ENCODE peak calls at places on chromosomes 4 and X, in five cellular contexts. N is AG09309, M is body of pancreas, Q is SK-N-SH, E is fibroblast of villous mesenchyme. C is an unnamed sample.
A peak's percentile ranks its signal among the peaks of the same experiment; 100 is the strongest.

GRCh38 chrX:105973387-105973739 is 65.2 kb downstream of the SERPINA7 start:
- DNase-seq in E (no peak), Q (no peak), N (no peak), M (no peak), C (no peak)

GRCh38 chrX:10177620-10178019 is 20.8 kb downstream of the CLCN4 start:
- DNase-seq in N (no peak), E (peak; percentile 67), Q (no peak), M (no peak), C (peak; percentile 43)

GRCh38 chr4:153008578-153009199 is 72.6 kb downstream of the FHDC1 start:
- DNase-seq in N (no peak), M (no peak), Q (no peak), E (no peak), C (no peak)

GRCh38 chr4:79982587-79983327 is 90.3 kb downstream of the ANTXR2 start:
- DNase-seq in Q (no peak), M (no peak), N (no peak), E (no peak), C (peak; percentile 48)

GRCh38 chr4:153154010-153154975 is 50.0 kb upstream of the TRIM2 start:
- DNase-seq in N (no peak), E (peak; percentile 69), Q (peak; percentile 54), M (peak; percentile 30), C (peak; percentile 62)

GRCh38 chr4:82371398-82371972 is 2.3 kb downstream of the HNRNPD start:
- DNase-seq in N (no peak), E (peak; percentile 18), M (no peak), Q (peak; percentile 27), C (no peak)

GRCh38 chr4:142314183-142314582 is 531.9 kb downstream of the INPP4B start:
- DNase-seq in E (no peak), N (no peak), M (peak; percentile 8), Q (no peak), C (no peak)

GRCh38 chr4:173793937-173794510 is 264.0 kb upstream of the HAND2 start:
- DNase-seq in M (no peak), E (peak; percentile 69), Q (no peak), N (no peak), C (no peak)

GRCh38 chr4:181823183-181823582 is 420.0 kb upstream of the TENM3 start:
- DNase-seq in Q (no peak), M (no peak), N (no peak), E (no peak), C (no peak)

GRCh38 chr4:121054373-121054772 is 18.0 kb downstream of the NDNF start:
- DNase-seq in E (no peak), M (no peak), N (no peak), Q (no peak), C (no peak)

DNA sequence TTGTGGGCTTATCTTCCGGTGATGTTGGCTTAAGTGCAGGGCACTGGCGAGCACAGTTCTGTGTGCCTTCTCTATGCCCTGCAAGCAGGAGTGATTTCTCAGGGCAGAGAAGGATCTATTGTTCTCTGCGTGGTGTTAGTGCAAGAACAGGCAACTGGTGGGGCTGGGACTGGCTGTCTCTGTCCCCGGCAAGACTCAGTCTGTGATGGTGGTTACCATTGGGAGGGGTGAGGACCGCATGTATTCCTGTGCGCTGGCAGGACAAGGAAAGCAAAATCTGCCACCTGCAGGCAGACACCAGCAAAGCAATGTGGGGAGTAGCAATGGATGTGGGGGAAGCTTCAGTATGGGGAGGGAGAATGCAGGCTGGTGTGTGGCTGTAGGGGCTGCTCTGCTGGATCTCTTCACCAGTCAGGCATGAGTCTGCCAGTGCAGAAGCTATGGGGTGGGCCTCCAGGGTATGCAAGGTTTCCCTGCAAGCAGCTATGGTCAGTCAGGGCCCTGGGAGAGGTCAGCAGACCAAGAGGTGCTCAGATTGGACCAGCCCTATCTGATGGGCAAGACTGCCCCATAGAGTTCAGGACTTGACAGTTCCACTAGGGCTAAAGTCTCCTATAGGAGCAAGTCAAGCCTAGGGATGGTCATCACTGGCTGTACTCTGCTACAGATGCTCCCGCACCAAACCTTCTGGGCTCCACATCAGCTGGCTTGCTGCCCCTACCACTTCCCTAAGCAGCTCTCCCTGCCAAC is 16.8 kb downstream of the PF4 start:
- DNase-seq in E (peak; percentile 13), Q (no peak), M (peak; percentile 24), N (no peak), C (no peak)
- TF ChIP-seq CTCF in E (peak; percentile 42), Q (peak; percentile 32), M (no peak), N (peak; percentile 18), C (peak; percentile 37)

DNA sequence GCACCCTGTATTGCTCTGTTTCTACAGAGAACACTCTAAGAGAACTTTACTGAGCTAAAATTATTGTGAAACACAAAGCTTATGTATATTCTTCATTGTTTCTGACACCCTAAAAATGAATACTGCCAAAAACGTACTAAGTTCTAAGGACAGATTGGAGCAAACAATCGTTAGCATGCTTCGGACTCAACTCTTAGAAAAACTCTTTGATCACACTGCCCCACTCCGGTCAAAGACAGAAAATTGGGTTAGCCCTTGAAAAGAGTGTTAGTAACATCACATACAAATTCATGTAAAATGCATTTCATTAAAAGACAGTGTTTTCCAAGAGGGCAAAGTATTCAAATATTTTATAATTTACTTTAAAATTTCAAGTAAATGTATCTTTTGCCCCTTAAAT is 177.4 kb downstream of the DCHS2 start:
- DNase-seq in M (peak; percentile 31), N (peak; percentile 29), E (peak; percentile 30), Q (no peak), C (peak; percentile 51)
- H3K4me3 ChIP-seq in M (no peak overlapping the region), N (no peak overlapping the region), E (no peak overlapping the region), Q (no peak overlapping the region), C (no peak overlapping the region)

GRCh38 chr4:77177196-77177595 is 20.2 kb downstream of the CCNG2 start:
- DNase-seq in E (peak; percentile 62), N (no peak), Q (no peak), M (no peak), C (no peak)

GRCh38 chr4:77172336-77172735 is 15.3 kb downstream of the CCNG2 start:
- DNase-seq in Q (no peak), N (peak; percentile 94), M (no peak), E (peak; percentile 92), C (peak; percentile 84)

GRCh38 chr4:77176606-77177005 is 19.6 kb downstream of the CCNG2 start:
- DNase-seq in N (no peak), E (no peak), M (no peak), Q (no peak), C (no peak)

GRCh38 chr4:77175201-77175610 is 18.2 kb downstream of the CCNG2 start:
- DNase-seq in N (no peak), Q (no peak), M (no peak), E (no peak), C (no peak)

GRCh38 chr4:77174426-77174825 is 17.4 kb downstream of the CCNG2 start:
- DNase-seq in Q (no peak), M (no peak), N (no peak), E (no peak), C (peak; percentile 25)
- TF ChIP-seq CTCF in Q (no peak), M (no peak), N (no peak), E (no peak), C (no peak)

GRCh38 chrX:24145340-24146186 is 4.0 kb upstream of the ZFX start:
- DNase-seq in Q (peak; percentile 42), N (peak; percentile 27), E (peak; percentile 40), M (no peak), C (no peak)
- H3K4me3 ChIP-seq in Q (no peak overlapping the region), N (no peak overlapping the region), E (no peak overlapping the region), M (no peak overlapping the region), C (no peak overlapping the region)

GRCh38 chrX:65841263-65841662 is 173.8 kb downstream of the MSN start:
- DNase-seq in E (no peak), N (no peak), M (no peak), Q (no peak), C (no peak)

GRCh38 chrX:65846974-65847373 is 179.5 kb downstream of the MSN start:
- DNase-seq in N (no peak), E (no peak), Q (no peak), M (no peak), C (no peak)
- TF ChIP-seq CTCF in N (no peak), E (no peak), Q (no peak), M (no peak), C (no peak)

DNA sequence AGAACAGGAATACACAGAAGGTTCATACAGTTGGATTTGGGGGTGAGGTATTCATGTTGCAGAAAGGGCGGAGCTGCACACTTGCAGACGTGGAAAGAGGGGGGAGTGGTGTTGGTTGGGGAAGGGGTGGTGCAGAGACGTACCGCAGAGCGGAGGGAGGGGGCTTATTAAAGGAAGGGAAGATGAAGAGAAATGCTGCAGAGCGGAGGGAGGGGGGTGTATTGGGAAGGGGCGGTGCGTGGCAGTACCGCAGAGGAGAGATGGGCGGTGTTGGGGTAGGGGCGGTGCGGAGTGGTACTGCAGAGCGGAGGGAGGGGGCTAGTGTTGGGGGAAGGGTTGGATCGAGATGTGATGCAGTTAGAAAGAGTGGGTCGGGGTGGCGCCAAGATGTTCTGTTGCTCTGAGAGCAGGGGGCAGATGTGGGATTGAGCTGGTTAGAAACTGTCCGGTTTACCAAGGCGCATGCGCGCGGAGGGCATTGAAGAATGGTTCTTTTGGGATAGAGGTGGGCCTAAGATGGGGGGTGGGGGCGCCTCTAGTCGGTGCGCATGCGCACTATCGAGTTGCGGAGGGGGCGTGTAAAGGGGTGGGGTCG is 900 bp downstream of the TRO start:
- DNase-seq in E (peak; percentile 59), N (peak; percentile 13), Q (peak; percentile 83), M (peak; percentile 39), C (peak; percentile 57)
- H3K4me3 ChIP-seq in E (peak overlapping the region; percentile 69), N (peak overlapping the region; percentile 80), Q (peak overlapping the region; percentile 71), M (peak overlapping the region; percentile 20), C (peak overlapping the region; percentile 54)

C was measured in cardiac fibroblast.